ENCODE peak calls at places on chromosome 13, in five cellular contexts. One of them, this sample, is unnamed.

GRCh38 chr13:51122868-51123267 is 11.8 kb upstream of the C13orf42 start:
- DNase-seq in Kasumi-1: no peak
- DNase-seq in GM10248: no peak
- DNase-seq in stimulated activated CD4-positive, alpha-beta T cell treated with anti-CD3 and anti-CD28 coated beads, Interleukin-1b, Interleukin-23, amount 100 ng/mL, for 1 hour: no peak
- DNase-seq in GM03348: no peak
- DNase-seq in this sample: no peak

GRCh38 chr13:112968380-112968909 is 569 bp upstream of the MCF2L start:
- DNase-seq in stimulated activated CD4-positive, alpha-beta T cell treated with anti-CD3 and anti-CD28 coated beads, Interleukin-1b, Interleukin-23, amount 100 ng/mL, for 1 hour: no peak
- DNase-seq in Kasumi-1: no peak
- DNase-seq in GM03348: no peak
- DNase-seq in GM10248: no peak
- DNase-seq in this sample: no peak

GRCh38 chr13:44068737-44069136 is 189.0 kb downstream of the LACC1 start:
- DNase-seq in GM10248: no peak
- DNase-seq in Kasumi-1: no peak
- DNase-seq in GM03348: peak
- DNase-seq in stimulated activated CD4-positive, alpha-beta T cell treated with anti-CD3 and anti-CD28 coated beads, Interleukin-1b, Interleukin-23, amount 100 ng/mL, for 1 hour: no peak
- DNase-seq in this sample: peak

GRCh38 chr13:51645154-51645650 is 60.9 kb downstream of the WDFY2 start:
- DNase-seq in GM03348: peak
- DNase-seq in stimulated activated CD4-positive, alpha-beta T cell treated with anti-CD3 and anti-CD28 coated beads, Interleukin-1b, Interleukin-23, amount 100 ng/mL, for 1 hour: no peak
- DNase-seq in GM10248: peak
- DNase-seq in Kasumi-1: peak
- DNase-seq in this sample: no peak

GRCh38 chr13:109288151-109288709 is 498.2 kb downstream of the IRS2 start:
- DNase-seq in GM10248: no peak
- DNase-seq in GM03348: peak
- DNase-seq in stimulated activated CD4-positive, alpha-beta T cell treated with anti-CD3 and anti-CD28 coated beads, Interleukin-1b, Interleukin-23, amount 100 ng/mL, for 1 hour: no peak
- DNase-seq in Kasumi-1: no peak
- DNase-seq in this sample: no peak

GRCh38 chr13:73849292-73849691 is 284.9 kb downstream of the KLF12 start:
- DNase-seq in GM10248: no peak
- DNase-seq in Kasumi-1: peak
- DNase-seq in GM03348: peak
- DNase-seq in stimulated activated CD4-positive, alpha-beta T cell treated with anti-CD3 and anti-CD28 coated beads, Interleukin-1b, Interleukin-23, amount 100 ng/mL, for 1 hour: no peak
- DNase-seq in this sample: no peak

GRCh38 chr13:25084101-25084500 is 11.8 kb upstream of the PABPC3 start:
- DNase-seq in Kasumi-1: no peak
- DNase-seq in GM10248: no peak
- DNase-seq in stimulated activated CD4-positive, alpha-beta T cell treated with anti-CD3 and anti-CD28 coated beads, Interleukin-1b, Interleukin-23, amount 100 ng/mL, for 1 hour: no peak
- DNase-seq in GM03348: no peak
- DNase-seq in this sample: no peak

GRCh38 chr13:77345150-77345780 is 18.4 kb upstream of the MYCBP2 start:
- DNase-seq in Kasumi-1: peak
- DNase-seq in GM03348: no peak
- DNase-seq in stimulated activated CD4-positive, alpha-beta T cell treated with anti-CD3 and anti-CD28 coated beads, Interleukin-1b, Interleukin-23, amount 100 ng/mL, for 1 hour: no peak
- DNase-seq in GM10248: peak
- DNase-seq in this sample: no peak

GRCh38 chr13:25375727-25376358 is 4.1 kb downstream of the ATP8A2 start:
- DNase-seq in stimulated activated CD4-positive, alpha-beta T cell treated with anti-CD3 and anti-CD28 coated beads, Interleukin-1b, Interleukin-23, amount 100 ng/mL, for 1 hour: no peak
- DNase-seq in Kasumi-1: peak
- DNase-seq in GM10248: peak
- DNase-seq in GM03348: peak
- DNase-seq in this sample: no peak

GRCh38 chr13:44021422-44021821 is 141.7 kb downstream of the LACC1 start:
- DNase-seq in GM10248: no peak
- DNase-seq in stimulated activated CD4-positive, alpha-beta T cell treated with anti-CD3 and anti-CD28 coated beads, Interleukin-1b, Interleukin-23, amount 100 ng/mL, for 1 hour: no peak
- DNase-seq in GM03348: no peak
- DNase-seq in Kasumi-1: no peak
- DNase-seq in this sample: no peak

GRCh38 chr13:113758651-113759524 is at the start of gene TMEM255B:
- DNase-seq in GM03348: peak
- DNase-seq in GM10248: peak
- DNase-seq in Kasumi-1: peak
- DNase-seq in stimulated activated CD4-positive, alpha-beta T cell treated with anti-CD3 and anti-CD28 coated beads, Interleukin-1b, Interleukin-23, amount 100 ng/mL, for 1 hour: peak
- DNase-seq in this sample: peak

GRCh38 chr13:87172166-87172825 is 498.9 kb upstream of the SLITRK5 start:
- DNase-seq in Kasumi-1: no peak
- DNase-seq in GM03348: no peak
- DNase-seq in stimulated activated CD4-positive, alpha-beta T cell treated with anti-CD3 and anti-CD28 coated beads, Interleukin-1b, Interleukin-23, amount 100 ng/mL, for 1 hour: no peak
- DNase-seq in GM10248: no peak
- DNase-seq in this sample: peak

GRCh38 chr13:49097374-49097773 is 121.7 kb downstream of the FNDC3A start:
- DNase-seq in stimulated activated CD4-positive, alpha-beta T cell treated with anti-CD3 and anti-CD28 coated beads, Interleukin-1b, Interleukin-23, amount 100 ng/mL, for 1 hour: no peak
- DNase-seq in GM10248: no peak
- DNase-seq in GM03348: no peak
- DNase-seq in Kasumi-1: no peak
- DNase-seq in this sample: peak

GRCh38 chr13:30049692-30050091 is 199.3 kb upstream of the UBL3 start:
- DNase-seq in stimulated activated CD4-positive, alpha-beta T cell treated with anti-CD3 and anti-CD28 coated beads, Interleukin-1b, Interleukin-23, amount 100 ng/mL, for 1 hour: no peak
- DNase-seq in GM10248: no peak
- DNase-seq in Kasumi-1: no peak
- DNase-seq in GM03348: no peak
- DNase-seq in this sample: no peak

GRCh38 chr13:97979556-97979955 is 26.1 kb downstream of the IPO5 start:
- DNase-seq in Kasumi-1: no peak
- DNase-seq in GM10248: no peak
- DNase-seq in stimulated activated CD4-positive, alpha-beta T cell treated with anti-CD3 and anti-CD28 coated beads, Interleukin-1b, Interleukin-23, amount 100 ng/mL, for 1 hour: no peak
- DNase-seq in GM03348: no peak
- DNase-seq in this sample: no peak

GRCh38 chr13:108176685-108177274 is 38.6 kb downstream of the LIG4 start:
- DNase-seq in stimulated activated CD4-positive, alpha-beta T cell treated with anti-CD3 and anti-CD28 coated beads, Interleukin-1b, Interleukin-23, amount 100 ng/mL, for 1 hour: peak
- DNase-seq in Kasumi-1: peak
- DNase-seq in GM10248: peak
- DNase-seq in GM03348: peak
- DNase-seq in this sample: no peak

GRCh38 chr13:24097064-24097463 is 63.5 kb upstream of the SPATA13 start:
- DNase-seq in GM10248: no peak
- DNase-seq in stimulated activated CD4-positive, alpha-beta T cell treated with anti-CD3 and anti-CD28 coated beads, Interleukin-1b, Interleukin-23, amount 100 ng/mL, for 1 hour: peak
- DNase-seq in GM03348: peak
- DNase-seq in Kasumi-1: no peak
- DNase-seq in this sample: peak

GRCh38 chr13:59625121-59625520 is 538.6 kb downstream of the DIAPH3 start:
- DNase-seq in GM10248: no peak
- DNase-seq in stimulated activated CD4-positive, alpha-beta T cell treated with anti-CD3 and anti-CD28 coated beads, Interleukin-1b, Interleukin-23, amount 100 ng/mL, for 1 hour: no peak
- DNase-seq in GM03348: no peak
- DNase-seq in Kasumi-1: no peak
- DNase-seq in this sample: no peak

GRCh38 chr13:48783181-48783630 is 129.5 kb downstream of the CYSLTR2 start:
- DNase-seq in GM03348: peak
- DNase-seq in stimulated activated CD4-positive, alpha-beta T cell treated with anti-CD3 and anti-CD28 coated beads, Interleukin-1b, Interleukin-23, amount 100 ng/mL, for 1 hour: no peak
- DNase-seq in GM10248: no peak
- DNase-seq in Kasumi-1: peak
- DNase-seq in this sample: no peak

GRCh38 chr13:108168929-108169328 is 46.4 kb downstream of the LIG4 start:
- DNase-seq in GM03348: no peak
- DNase-seq in Kasumi-1: no peak
- DNase-seq in stimulated activated CD4-positive, alpha-beta T cell treated with anti-CD3 and anti-CD28 coated beads, Interleukin-1b, Interleukin-23, amount 100 ng/mL, for 1 hour: no peak
- DNase-seq in GM10248: no peak
- DNase-seq in this sample: no peak

GRCh38 chr13:44312898-44313551 is 60.6 kb upstream of the SERP2 start:
- DNase-seq in stimulated activated CD4-positive, alpha-beta T cell treated with anti-CD3 and anti-CD28 coated beads, Interleukin-1b, Interleukin-23, amount 100 ng/mL, for 1 hour: no peak
- DNase-seq in GM10248: no peak
- DNase-seq in GM03348: peak
- DNase-seq in Kasumi-1: no peak
- DNase-seq in this sample: no peak

GRCh38 chr13:114078501-114079451 is 53.6 kb downstream of the RASA3 start:
- DNase-seq in Kasumi-1: no peak
- DNase-seq in GM03348: peak
- DNase-seq in stimulated activated CD4-positive, alpha-beta T cell treated with anti-CD3 and anti-CD28 coated beads, Interleukin-1b, Interleukin-23, amount 100 ng/mL, for 1 hour: no peak
- DNase-seq in GM10248: no peak
- DNase-seq in this sample: no peak

GRCh38 chr13:99687728-99688397 is 186.6 kb downstream of the TM9SF2 start:
- DNase-seq in stimulated activated CD4-positive, alpha-beta T cell treated with anti-CD3 and anti-CD28 coated beads, Interleukin-1b, Interleukin-23, amount 100 ng/mL, for 1 hour: no peak
- DNase-seq in Kasumi-1: no peak
- DNase-seq in GM10248: no peak
- DNase-seq in GM03348: no peak
- DNase-seq in this sample: peak

GRCh38 chr13:42048625-42049453 is at the start of gene DGKH:
- DNase-seq in GM03348: peak
- DNase-seq in stimulated activated CD4-positive, alpha-beta T cell treated with anti-CD3 and anti-CD28 coated beads, Interleukin-1b, Interleukin-23, amount 100 ng/mL, for 1 hour: peak
- DNase-seq in GM10248: peak
- DNase-seq in Kasumi-1: peak
- DNase-seq in this sample: no peak

This sample was measured in retinal pigment epithelial cell.